ENCODE peak calls at places on chromosomes 12 and 14, in four cellular contexts. Y, L, T and A are unnamed samples.

GRCh38 chr12:90961154-90961553 is 6.2 kb upstream of the CCER1 start:
- DNase-seq in Y (no peak), L (no peak), T (no peak), A (no peak)

GRCh38 chr12:23921099-23921846 is 28.2 kb downstream of the SOX5 start:
- DNase-seq in Y (no peak), L (no peak), T (no peak), A (no peak)

GRCh38 chr12:3218150-3218845 is 141.1 kb downstream of the TSPAN9 start:
- DNase-seq in Y (no peak), L (no peak), T (no peak), A (peak)

GRCh38 chr14:67010602-67011001 is 178.6 kb upstream of the GARIN2 start:
- DNase-seq in Y (no peak), L (no peak), T (no peak), A (no peak)

GRCh38 chr14:53796734-53797133 is 159.9 kb downstream of the BMP4 start:
- DNase-seq in Y (no peak), L (no peak), T (no peak), A (no peak)

GRCh38 chr14:86065407-86065806 is 535.5 kb downstream of the FLRT2 start:
- DNase-seq in Y (no peak), L (no peak), T (no peak), A (no peak)

GRCh38 chr12:14362347-14362746 is 3.1 kb upstream of the ATF7IP start:
- DNase-seq in Y (no peak), L (no peak), T (peak), A (no peak)

GRCh38 chr12:27651201-27651600 is 45.0 kb upstream of the REP15 start:
- DNase-seq in Y (no peak), L (no peak), T (no peak), A (no peak)

GRCh38 chr12:1069846-1070245 is 78.8 kb downstream of the ERC1 start:
- DNase-seq in Y (no peak), L (no peak), T (no peak), A (no peak)

GRCh38 chr12:96083020-96083489 is 47.7 kb upstream of the LTA4H start:
- DNase-seq in Y (no peak), L (no peak), T (no peak), A (no peak)

GRCh38 chr14:89391123-89391522 is 25.9 kb downstream of the FOXN3 start:
- DNase-seq in Y (no peak), L (peak), T (no peak), A (no peak)

GRCh38 chr12:129776977-129777667 is 126.7 kb downstream of the TMEM132D start:
- DNase-seq in Y (no peak), L (no peak), T (no peak), A (no peak)

GRCh38 chr12:109130297-109130696 is 13.9 kb downstream of the ACACB start:
- DNase-seq in Y (no peak), L (no peak), T (no peak), A (no peak)

GRCh38 chr12:109130755-109131521 is 14.6 kb downstream of the ACACB start:
- DNase-seq in Y (no peak), L (no peak), T (no peak), A (no peak)

GRCh38 chr12:109137055-109137454 is 20.7 kb downstream of the ACACB start:
- DNase-seq in Y (no peak), L (no peak), T (no peak), A (no peak)

GRCh38 chr12:109131522-109132050 is 15.2 kb downstream of the ACACB start:
- DNase-seq in Y (no peak), L (no peak), T (no peak), A (no peak)

GRCh38 chr12:109134186-109134917 is 18.0 kb downstream of the ACACB start:
- DNase-seq in Y (peak), L (no peak), T (no peak), A (peak)
- TF ChIP-seq FOXK2 in Y (no peak), L (no peak), T (no peak), A (no peak)

DNA sequence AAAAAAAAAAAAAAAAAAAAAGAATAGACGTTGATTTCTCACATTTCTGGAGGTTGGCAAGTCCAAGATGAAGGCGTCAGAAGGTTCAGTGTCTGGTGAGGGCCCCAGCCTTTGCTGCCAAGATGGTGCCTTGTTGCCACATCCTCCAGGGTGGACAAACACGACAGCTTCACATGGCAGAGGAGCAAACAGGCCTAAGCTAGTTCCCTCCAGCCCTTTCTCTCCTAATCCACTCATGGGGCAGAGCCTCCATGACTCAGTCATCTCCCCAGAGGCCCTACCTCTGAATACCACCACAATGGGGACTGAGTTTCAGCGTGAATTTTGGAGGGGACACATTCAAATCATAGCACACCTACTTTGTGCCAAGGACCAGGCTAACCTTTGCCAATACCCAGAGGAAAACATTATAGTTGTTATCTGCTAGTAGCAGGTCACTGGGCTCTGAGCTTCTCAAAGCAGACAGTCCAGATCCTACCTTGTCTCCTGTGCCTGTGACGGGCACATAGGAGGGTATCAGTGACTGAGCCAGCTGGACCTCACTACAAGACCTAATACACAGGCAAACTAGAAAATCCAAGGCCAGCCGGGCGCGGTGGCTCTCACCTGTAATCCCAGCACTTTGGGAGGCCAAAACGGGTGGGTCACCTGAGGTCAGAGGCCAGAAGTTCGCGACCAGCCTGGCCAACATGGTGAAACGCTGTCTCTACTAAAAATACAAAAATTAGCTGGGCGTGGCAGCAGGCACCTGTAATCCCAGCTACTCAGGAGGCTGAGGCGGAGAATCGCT is 10.5 kb upstream of the BCL11B start:
- DNase-seq in Y (no peak), L (no peak), T (no peak), A (no peak)
- TF ChIP-seq FOXK2 in Y (no peak), L (no peak), T (no peak), A (no peak)

GRCh38 chr12:47634127-47634526 is 71.7 kb downstream of the RPAP3 start:
- DNase-seq in Y (no peak), L (no peak), T (no peak), A (no peak)

DNA sequence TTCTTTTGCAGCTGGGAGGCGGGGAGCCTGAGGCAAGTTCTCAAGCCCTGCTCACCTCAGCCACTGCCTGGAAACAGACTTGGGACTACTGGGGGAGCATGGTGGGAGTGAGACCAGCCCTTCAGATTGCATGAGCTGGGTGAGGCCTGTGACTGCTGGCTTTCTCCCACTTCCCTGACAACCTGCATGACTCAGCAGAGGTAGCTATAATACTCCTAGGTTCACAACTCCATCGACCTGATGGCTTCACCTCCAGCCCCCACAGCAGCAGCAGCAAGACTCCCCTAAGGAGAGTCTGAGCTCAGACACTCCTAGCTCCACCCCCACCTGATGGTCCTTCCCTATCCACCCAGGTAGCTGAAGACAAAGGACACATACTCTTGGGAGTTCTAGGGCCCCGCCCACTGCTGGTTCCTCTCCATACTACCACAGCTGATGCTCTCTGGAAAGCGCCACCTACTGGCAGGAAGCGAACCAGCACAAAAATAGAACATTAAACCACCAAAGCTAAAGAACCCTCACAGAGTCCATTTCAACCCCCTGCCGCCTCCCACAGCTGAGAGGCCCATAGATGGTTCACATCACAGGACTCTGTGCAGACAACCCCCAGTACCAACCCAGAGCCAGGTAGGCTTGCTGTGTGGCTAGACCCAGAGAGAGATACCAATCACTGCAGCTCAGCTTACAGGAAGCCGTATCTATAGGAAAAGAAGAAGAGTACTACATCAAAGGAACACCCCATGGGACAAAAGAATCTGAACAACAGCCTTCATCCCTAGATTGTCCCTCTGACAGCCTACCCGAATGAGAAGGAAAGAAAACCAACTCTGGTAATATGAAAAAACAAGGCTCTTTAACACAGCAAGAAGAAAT is 68.7 kb downstream of the RPAP3 start:
- DNase-seq in Y (no peak), L (peak), T (no peak), A (no peak)
- TF ChIP-seq FOXK2 in Y (no peak), L (no peak), T (no peak), A (no peak)

DNA sequence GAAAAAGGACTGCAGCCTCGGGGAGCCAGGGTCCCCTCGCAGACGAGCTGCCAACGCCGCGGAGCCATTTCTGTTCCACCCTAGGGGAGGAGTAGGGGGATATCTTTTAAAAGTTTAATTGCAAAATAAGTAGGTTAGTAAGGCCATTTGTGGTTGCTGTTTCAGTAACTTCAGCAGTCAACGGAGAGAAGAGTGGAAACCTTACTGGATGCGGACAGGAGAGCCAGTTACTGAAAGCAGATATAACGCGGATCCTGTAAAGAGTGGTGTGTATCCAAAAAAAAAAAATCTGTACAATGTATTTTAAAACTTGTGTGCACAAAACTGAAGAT is 817 bp upstream of the BTG1 start:
- DNase-seq in Y (no peak), L (no peak), T (no peak), A (no peak)
- TF ChIP-seq FOXK2 in Y (no peak), L (no peak), T (no peak), A (no peak)

GRCh38 chr12:47818382-47818700 is 1.4 kb downstream of the HDAC7 start:
- DNase-seq in Y (no peak), L (no peak), T (no peak), A (no peak)
- TF ChIP-seq FOXK2 in Y (no peak), L (no peak), T (no peak), A (no peak)